ENCODE peak calls at places on chromosome X, in five cellular contexts. R is A549, X is transverse colon, I is fibroblast of lung, C is fibroblast of the aortic adventitia. S is an unnamed sample.

GRCh38 chrX:139864613-139865012 is 68.2 kb downstream of the ATP11C start:
- DNase-seq in R (no peak), X (no peak), I (no peak), C (no peak), S (no peak)

GRCh38 chrX:20061869-20062254 is 54.8 kb downstream of the MAP7D2 start:
- DNase-seq in R (no peak), X (no peak), I (peak; percentile 82), C (peak; percentile 51), S (no peak)

GRCh38 chrX:134369576-134369975 is 90.4 kb upstream of the HPRT1 start:
- DNase-seq in R (no peak), X (no peak), I (no peak), C (no peak), S (no peak)

GRCh38 chrX:109448539-109448938 is 33.3 kb downstream of the GUCY2F start:
- DNase-seq in R (no peak), X (no peak), I (peak; percentile 3), C (peak; percentile 7), S (no peak)

GRCh38 chrX:16487620-16488380 is 162.2 kb upstream of the S100G start:
- DNase-seq in R (no peak), X (no peak), I (peak; percentile 49), C (no peak), S (no peak)

GRCh38 chrX:10447577-10448214 is 172.7 kb downstream of the MID1 start:
- DNase-seq in R (no peak), X (no peak), I (peak; percentile 72), C (peak; percentile 48), S (no peak)

GRCh38 chrX:19888419-19888879 is 1.0 kb upstream of the SH3KBP1 start:
- DNase-seq in R (peak; percentile 84), X (no peak), I (peak; percentile 67), C (peak; percentile 79), S (peak; percentile 42)

GRCh38 chrX:38099688-38100087 is 93.3 kb downstream of the SYTL5 start:
- DNase-seq in R (no peak), X (no peak), I (no peak), C (no peak), S (no peak)

GRCh38 chrX:856901-857300 is 226.3 kb downstream of the SHOX start:
- DNase-seq in R (no peak), X (no peak), I (no peak), C (no peak), S (peak; percentile 2)

GRCh38 chrX:47562615-47563243 is 1.7 kb downstream of the ARAF start:
- DNase-seq in R (no peak), X (no peak), I (no peak), C (peak; percentile 44), S (no peak)

GRCh38 chrX:24285082-24285481 is 28.8 kb downstream of the SUPT20HL2 start:
- DNase-seq in R (no peak), X (no peak), I (no peak), C (no peak), S (no peak)

GRCh38 chrX:153487590-153488071 is 7.1 kb upstream of the BGN start:
- DNase-seq in R (no peak), X (no peak), I (no peak), C (peak; percentile 34), S (no peak)

GRCh38 chrX:95728446-95728845 is 956.2 kb upstream of the DIAPH2 start:
- DNase-seq in R (no peak), X (no peak), I (no peak), C (no peak), S (no peak)

GRCh38 chrX:107728342-107729099 is 47.1 kb downstream of the TSC22D3 start:
- DNase-seq in R (no peak), X (no peak), I (no peak), C (no peak), S (no peak)

GRCh38 chrX:117510453-117510852 is 606.2 kb downstream of the KLHL13 start:
- DNase-seq in R (no peak), X (no peak), I (no peak), C (no peak), S (no peak)

GRCh38 chrX:19005909-19006308 is 22.0 kb upstream of the PHKA2 start:
- DNase-seq in R (no peak), X (no peak), I (no peak), C (no peak), S (no peak)

GRCh38 chrX:66009231-66009845 is 30.5 kb downstream of the VSIG4 start:
- DNase-seq in R (no peak), X (no peak), I (no peak), C (no peak), S (no peak)

GRCh38 chrX:50697691-50698090 is 116.3 kb downstream of the SHROOM4 start:
- DNase-seq in R (no peak), X (no peak), I (peak; percentile 90), C (peak; percentile 68), S (peak; percentile 10)

GRCh38 chrX:71541546-71542022 is 8.7 kb downstream of the OGT start:
- DNase-seq in R (no peak), X (no peak), I (peak; percentile 60), C (peak; percentile 77), S (no peak)

GRCh38 chrX:151725338-151725614 is 9.3 kb upstream of the CNGA2 start:
- DNase-seq in R (no peak), X (no peak), I (no peak), C (no peak), S (no peak)

GRCh38 chrX:46447384-46447783 is 97.8 kb downstream of the ZNF674 start:
- DNase-seq in R (no peak), X (no peak), I (peak; percentile 11), C (no peak), S (no peak)

GRCh38 chrX:10137516-10137915 is 19.3 kb upstream of the CLCN4 start:
- DNase-seq in R (no peak), X (no peak), I (no peak), C (peak; percentile 5), S (no peak)

GRCh38 chrX:1395646-1396216 is 3.8 kb upstream of the SLC25A6 start:
- DNase-seq in R (no peak), X (no peak), I (no peak), C (no peak), S (no peak)

GRCh38 chrX:22406332-22406731 is 133.6 kb downstream of the CBLL2 start:
- DNase-seq in R (no peak), X (no peak), I (no peak), C (peak; percentile 49), S (no peak)

GRCh38 chrX:6383911-6384310 is 151.0 kb downstream of the VCX3A start:
- DNase-seq in R (no peak), X (no peak), I (no peak), C (no peak), S (no peak)

GRCh38 chrX:36908801-36909403 is 99.3 kb upstream of the FAM47C start:
- DNase-seq in R (peak; percentile 7), X (no peak), I (peak; percentile 12), C (peak; percentile 31), S (no peak)

GRCh38 chrX:3094261-3094660 is 53.0 kb downstream of the ARSF start:
- DNase-seq in R (peak; percentile 2), X (peak; percentile 9), I (peak; percentile 42), C (peak; percentile 43), S (no peak)

GRCh38 chrX:113514906-113515305 is 674.3 kb upstream of the AMOT start:
- DNase-seq in R (no peak), X (no peak), I (no peak), C (no peak), S (no peak)

GRCh38 chrX:74537011-74537390 is 77.4 kb downstream of the RLIM start:
- DNase-seq in R (no peak), X (no peak), I (peak; percentile 38), C (peak; percentile 26), S (no peak)

GRCh38 chrX:119398587-119398973 is 556 bp upstream of the SLC25A43 start:
- DNase-seq in R (no peak), X (peak; percentile 38), I (peak; percentile 7), C (peak; percentile 26), S (no peak)

GRCh38 chrX:96480081-96480480 is 204.6 kb upstream of the DIAPH2 start:
- DNase-seq in R (no peak), X (no peak), I (peak; percentile 48), C (peak; percentile 45), S (no peak)

GRCh38 chrX:18964026-18964425 is 19.9 kb downstream of the PHKA2 start:
- DNase-seq in R (no peak), X (peak; percentile 10), I (no peak), C (no peak), S (no peak)

GRCh38 chrX:17859609-17860178 is 1.4 kb downstream of the RAI2 start:
- DNase-seq in R (no peak), X (peak; percentile 15), I (no peak), C (peak; percentile 2), S (no peak)

GRCh38 chrX:67725471-67725870 is 181.7 kb downstream of the AR start:
- DNase-seq in R (no peak), X (no peak), I (no peak), C (no peak), S (peak; percentile 26)

GRCh38 chrX:39262641-39263040 is 461.4 kb downstream of the MID1IP1 start:
- DNase-seq in R (no peak), X (no peak), I (no peak), C (no peak), S (no peak)

GRCh38 chrX:152893631-152894610 is 3.9 kb upstream of the ZNF185 start:
- DNase-seq in R (no peak), X (no peak), I (no peak), C (no peak), S (no peak)

DNA sequence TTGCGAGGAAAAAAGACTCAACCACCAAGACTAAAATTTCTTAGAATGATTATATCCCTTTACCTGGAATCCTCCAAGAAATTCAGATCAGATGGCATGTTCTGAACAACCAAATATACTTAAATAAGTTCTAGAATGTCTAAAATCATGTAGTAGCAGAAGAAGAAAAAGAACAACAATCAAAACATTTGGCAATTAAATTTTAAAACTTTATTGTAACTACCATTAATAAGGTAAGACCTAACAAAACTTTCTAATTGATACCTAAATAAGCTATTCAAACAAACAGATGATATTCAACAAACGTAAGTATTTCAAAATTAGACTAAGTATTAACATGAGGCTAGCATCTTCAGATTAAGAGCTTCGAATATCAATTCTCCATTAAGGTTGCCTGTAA is 4.3 kb downstream of the THOC2 start:
- DNase-seq in R (no peak), X (no peak), I (no peak), C (no peak), S (no peak)
- H3K4me3 ChIP-seq in R (no peak overlapping the region), X (no peak overlapping the region), I (no peak overlapping the region), C (no peak overlapping the region), S (no peak overlapping the region)

GRCh38 chrX:81412428-81412827 is 210.5 kb downstream of the SH3BGRL start:
- DNase-seq in R (no peak), X (no peak), I (no peak), C (no peak), S (no peak)
- H3K4me3 ChIP-seq in R (no peak overlapping the region), X (no peak overlapping the region), I (no peak overlapping the region), C (no peak overlapping the region), S (no peak overlapping the region)

GRCh38 chrX:45077748-45078424 is 122.8 kb downstream of the DIPK2B start:
- DNase-seq in R (no peak), X (no peak), I (no peak), C (peak; percentile 3), S (no peak)
- H3K4me3 ChIP-seq in R (no peak overlapping the region), X (no peak overlapping the region), I (no peak overlapping the region), C (no peak overlapping the region), S (no peak overlapping the region)

DNA sequence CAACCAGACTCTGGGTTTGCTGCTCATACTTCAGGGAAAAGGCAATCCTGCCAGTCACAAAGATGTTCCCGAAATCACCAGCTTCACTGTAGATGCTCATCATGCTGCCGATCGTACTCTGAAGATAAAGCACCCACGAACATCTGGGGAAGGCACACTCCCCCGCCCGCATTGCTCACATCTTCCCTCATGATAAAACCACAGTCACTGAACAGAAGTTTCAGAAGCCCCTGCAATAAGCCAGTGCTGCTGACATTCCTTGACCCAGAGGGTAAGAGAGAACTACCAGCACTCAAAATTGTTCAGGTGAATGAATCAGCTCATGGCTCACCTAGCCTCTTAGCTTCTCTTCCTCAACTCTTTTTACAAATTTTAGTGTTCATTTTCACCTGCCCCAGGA is 43.1 kb downstream of the SRPX2 start:
- DNase-seq in R (no peak), X (no peak), I (no peak), C (no peak), S (no peak)
- H3K4me3 ChIP-seq in R (no peak overlapping the region), X (no peak overlapping the region), I (no peak overlapping the region), C (no peak overlapping the region), S (no peak overlapping the region)